ENCODE peak calls at places on chromosomes 3 and 15, in four cellular contexts. One of them, this sample, is unnamed.

GRCh38 chr3:77873599-77873998 is 833.7 kb downstream of the ROBO2 start:
- DNase-seq in activated CD8-positive, alpha-beta T cell treated with anti-CD3 and anti-CD28 coated beads for 36 hours: no peak
- DNase-seq in NCI-H1436 treated with DMSO at 0.1 percent for 48 hours: no peak
- DNase-seq in NCI-H2171 treated with DMSO at 0.1 percent for 48 hours: no peak
- DNase-seq in this sample: no peak

GRCh38 chr15:77030042-77030927 is 35.4 kb downstream of the PSTPIP1 start:
- DNase-seq in activated CD8-positive, alpha-beta T cell treated with anti-CD3 and anti-CD28 coated beads for 36 hours: peak
- DNase-seq in NCI-H1436 treated with DMSO at 0.1 percent for 48 hours: no peak
- DNase-seq in NCI-H2171 treated with DMSO at 0.1 percent for 48 hours: peak
- DNase-seq in this sample: no peak

GRCh38 chr3:128080323-128080898 is 28.2 kb downstream of the SEC61A1 start:
- DNase-seq in NCI-H1436 treated with DMSO at 0.1 percent for 48 hours: no peak
- DNase-seq in activated CD8-positive, alpha-beta T cell treated with anti-CD3 and anti-CD28 coated beads for 36 hours: no peak
- DNase-seq in NCI-H2171 treated with DMSO at 0.1 percent for 48 hours: no peak
- DNase-seq in this sample: no peak

GRCh38 chr3:164486150-164486549 is 592.1 kb downstream of the SI start:
- DNase-seq in NCI-H2171 treated with DMSO at 0.1 percent for 48 hours: no peak
- DNase-seq in activated CD8-positive, alpha-beta T cell treated with anti-CD3 and anti-CD28 coated beads for 36 hours: no peak
- DNase-seq in NCI-H1436 treated with DMSO at 0.1 percent for 48 hours: no peak
- DNase-seq in this sample: no peak

GRCh38 chr3:117719316-117719926 is 1009.8 kb downstream of the TUSC7 start:
- DNase-seq in NCI-H2171 treated with DMSO at 0.1 percent for 48 hours: peak
- DNase-seq in activated CD8-positive, alpha-beta T cell treated with anti-CD3 and anti-CD28 coated beads for 36 hours: peak
- DNase-seq in NCI-H1436 treated with DMSO at 0.1 percent for 48 hours: no peak
- DNase-seq in this sample: no peak

GRCh38 chr3:12545473-12545791 is at the start of gene MKRN2OS:
- DNase-seq in NCI-H1436 treated with DMSO at 0.1 percent for 48 hours: no peak
- DNase-seq in activated CD8-positive, alpha-beta T cell treated with anti-CD3 and anti-CD28 coated beads for 36 hours: no peak
- DNase-seq in NCI-H2171 treated with DMSO at 0.1 percent for 48 hours: peak
- DNase-seq in this sample: no peak

GRCh38 chr3:136891934-136892855 is 30.2 kb downstream of the NCK1 start:
- DNase-seq in NCI-H1436 treated with DMSO at 0.1 percent for 48 hours: no peak
- DNase-seq in activated CD8-positive, alpha-beta T cell treated with anti-CD3 and anti-CD28 coated beads for 36 hours: no peak
- DNase-seq in NCI-H2171 treated with DMSO at 0.1 percent for 48 hours: no peak
- DNase-seq in this sample: no peak

GRCh38 chr3:64138046-64138445 is 87.2 kb downstream of the PRICKLE2 start:
- DNase-seq in activated CD8-positive, alpha-beta T cell treated with anti-CD3 and anti-CD28 coated beads for 36 hours: no peak
- DNase-seq in NCI-H2171 treated with DMSO at 0.1 percent for 48 hours: no peak
- DNase-seq in NCI-H1436 treated with DMSO at 0.1 percent for 48 hours: no peak
- DNase-seq in this sample: no peak

GRCh38 chr3:195458188-195458800 is 15.5 kb upstream of the ACAP2 start:
- DNase-seq in NCI-H2171 treated with DMSO at 0.1 percent for 48 hours: no peak
- DNase-seq in NCI-H1436 treated with DMSO at 0.1 percent for 48 hours: no peak
- DNase-seq in activated CD8-positive, alpha-beta T cell treated with anti-CD3 and anti-CD28 coated beads for 36 hours: no peak
- DNase-seq in this sample: no peak

GRCh38 chr3:9769426-9770275 is at the start of gene CAMK1:
- DNase-seq in NCI-H1436 treated with DMSO at 0.1 percent for 48 hours: no peak
- DNase-seq in NCI-H2171 treated with DMSO at 0.1 percent for 48 hours: peak
- DNase-seq in activated CD8-positive, alpha-beta T cell treated with anti-CD3 and anti-CD28 coated beads for 36 hours: peak
- DNase-seq in this sample: no peak

GRCh38 chr15:69089258-69089657 is 71.2 kb upstream of the GLCE start:
- DNase-seq in NCI-H2171 treated with DMSO at 0.1 percent for 48 hours: no peak
- DNase-seq in NCI-H1436 treated with DMSO at 0.1 percent for 48 hours: no peak
- DNase-seq in activated CD8-positive, alpha-beta T cell treated with anti-CD3 and anti-CD28 coated beads for 36 hours: no peak
- DNase-seq in this sample: no peak

GRCh38 chr15:74725845-74726773 is 781 bp upstream of the CYP1A1 start:
- DNase-seq in NCI-H1436 treated with DMSO at 0.1 percent for 48 hours: no peak
- DNase-seq in NCI-H2171 treated with DMSO at 0.1 percent for 48 hours: no peak
- DNase-seq in activated CD8-positive, alpha-beta T cell treated with anti-CD3 and anti-CD28 coated beads for 36 hours: peak
- DNase-seq in this sample: no peak

GRCh38 chr15:89362203-89363101 is 27.8 kb upstream of the POLG start:
- DNase-seq in activated CD8-positive, alpha-beta T cell treated with anti-CD3 and anti-CD28 coated beads for 36 hours: no peak
- DNase-seq in NCI-H1436 treated with DMSO at 0.1 percent for 48 hours: peak
- DNase-seq in NCI-H2171 treated with DMSO at 0.1 percent for 48 hours: peak
- DNase-seq in this sample: no peak

GRCh38 chr3:119034256-119035013 is at the start of gene IGSF11:
- DNase-seq in activated CD8-positive, alpha-beta T cell treated with anti-CD3 and anti-CD28 coated beads for 36 hours: peak
- DNase-seq in NCI-H2171 treated with DMSO at 0.1 percent for 48 hours: peak
- DNase-seq in NCI-H1436 treated with DMSO at 0.1 percent for 48 hours: no peak
- DNase-seq in this sample: no peak

GRCh38 chr3:152151216-152151874 is 117.4 kb upstream of the MBNL1 start:
- DNase-seq in activated CD8-positive, alpha-beta T cell treated with anti-CD3 and anti-CD28 coated beads for 36 hours: peak
- DNase-seq in NCI-H2171 treated with DMSO at 0.1 percent for 48 hours: no peak
- DNase-seq in NCI-H1436 treated with DMSO at 0.1 percent for 48 hours: no peak
- DNase-seq in this sample: no peak

GRCh38 chr3:73547427-73548036 is 77.2 kb downstream of the PDZRN3 start:
- DNase-seq in NCI-H1436 treated with DMSO at 0.1 percent for 48 hours: no peak
- DNase-seq in activated CD8-positive, alpha-beta T cell treated with anti-CD3 and anti-CD28 coated beads for 36 hours: no peak
- DNase-seq in NCI-H2171 treated with DMSO at 0.1 percent for 48 hours: no peak
- DNase-seq in this sample: no peak

GRCh38 chr15:43218908-43219706 is 1.7 kb downstream of the EPB42 start:
- DNase-seq in NCI-H1436 treated with DMSO at 0.1 percent for 48 hours: no peak
- DNase-seq in activated CD8-positive, alpha-beta T cell treated with anti-CD3 and anti-CD28 coated beads for 36 hours: peak
- DNase-seq in NCI-H2171 treated with DMSO at 0.1 percent for 48 hours: no peak
- DNase-seq in this sample: no peak

GRCh38 chr3:113659121-113659531 is 37.3 kb downstream of the USF3 start:
- DNase-seq in activated CD8-positive, alpha-beta T cell treated with anti-CD3 and anti-CD28 coated beads for 36 hours: no peak
- DNase-seq in NCI-H2171 treated with DMSO at 0.1 percent for 48 hours: peak
- DNase-seq in NCI-H1436 treated with DMSO at 0.1 percent for 48 hours: peak
- DNase-seq in this sample: no peak

GRCh38 chr15:100738614-100739013 is 136.2 kb downstream of the ASB7 start:
- DNase-seq in activated CD8-positive, alpha-beta T cell treated with anti-CD3 and anti-CD28 coated beads for 36 hours: no peak
- DNase-seq in NCI-H2171 treated with DMSO at 0.1 percent for 48 hours: no peak
- DNase-seq in NCI-H1436 treated with DMSO at 0.1 percent for 48 hours: no peak
- DNase-seq in this sample: no peak

GRCh38 chr3:12394516-12395271 is 89.6 kb upstream of the TSEN2 start:
- DNase-seq in activated CD8-positive, alpha-beta T cell treated with anti-CD3 and anti-CD28 coated beads for 36 hours: no peak
- DNase-seq in NCI-H1436 treated with DMSO at 0.1 percent for 48 hours: no peak
- DNase-seq in NCI-H2171 treated with DMSO at 0.1 percent for 48 hours: no peak
- DNase-seq in this sample: no peak

GRCh38 chr3:33128706-33129105 is 14.9 kb downstream of the CRTAP start:
- DNase-seq in NCI-H2171 treated with DMSO at 0.1 percent for 48 hours: no peak
- DNase-seq in NCI-H1436 treated with DMSO at 0.1 percent for 48 hours: no peak
- DNase-seq in activated CD8-positive, alpha-beta T cell treated with anti-CD3 and anti-CD28 coated beads for 36 hours: no peak
- DNase-seq in this sample: no peak

GRCh38 chr3:84165278-84165677 is 793.5 kb upstream of the CADM2 start:
- DNase-seq in activated CD8-positive, alpha-beta T cell treated with anti-CD3 and anti-CD28 coated beads for 36 hours: no peak
- DNase-seq in NCI-H1436 treated with DMSO at 0.1 percent for 48 hours: no peak
- DNase-seq in NCI-H2171 treated with DMSO at 0.1 percent for 48 hours: no peak
- DNase-seq in this sample: no peak

GRCh38 chr15:45197512-45197911 is 9.7 kb upstream of the SHF start:
- DNase-seq in activated CD8-positive, alpha-beta T cell treated with anti-CD3 and anti-CD28 coated beads for 36 hours: no peak
- DNase-seq in NCI-H1436 treated with DMSO at 0.1 percent for 48 hours: no peak
- DNase-seq in NCI-H2171 treated with DMSO at 0.1 percent for 48 hours: no peak
- DNase-seq in this sample: no peak

GRCh38 chr3:62101488-62101887 is 271.9 kb downstream of the FEZF2 start:
- DNase-seq in NCI-H2171 treated with DMSO at 0.1 percent for 48 hours: no peak
- DNase-seq in activated CD8-positive, alpha-beta T cell treated with anti-CD3 and anti-CD28 coated beads for 36 hours: no peak
- DNase-seq in NCI-H1436 treated with DMSO at 0.1 percent for 48 hours: no peak
- DNase-seq in this sample: no peak

GRCh38 chr15:78133801-78134200 is 2.6 kb upstream of the CIB2 start:
- DNase-seq in NCI-H1436 treated with DMSO at 0.1 percent for 48 hours: no peak
- DNase-seq in NCI-H2171 treated with DMSO at 0.1 percent for 48 hours: no peak
- DNase-seq in activated CD8-positive, alpha-beta T cell treated with anti-CD3 and anti-CD28 coated beads for 36 hours: no peak
- DNase-seq in this sample: no peak

GRCh38 chr3:20574746-20575145 is 388.7 kb upstream of the SGO1 start:
- DNase-seq in activated CD8-positive, alpha-beta T cell treated with anti-CD3 and anti-CD28 coated beads for 36 hours: no peak
- DNase-seq in NCI-H2171 treated with DMSO at 0.1 percent for 48 hours: no peak
- DNase-seq in NCI-H1436 treated with DMSO at 0.1 percent for 48 hours: no peak
- DNase-seq in this sample: no peak

GRCh38 chr15:58423858-58424608 is 7.8 kb upstream of the LIPC start:
- DNase-seq in NCI-H2171 treated with DMSO at 0.1 percent for 48 hours: no peak
- DNase-seq in activated CD8-positive, alpha-beta T cell treated with anti-CD3 and anti-CD28 coated beads for 36 hours: peak
- DNase-seq in NCI-H1436 treated with DMSO at 0.1 percent for 48 hours: no peak
- DNase-seq in this sample: no peak

GRCh38 chr3:129599073-129599472 is 7.4 kb downstream of the PLXND1 start:
- DNase-seq in NCI-H1436 treated with DMSO at 0.1 percent for 48 hours: no peak
- DNase-seq in NCI-H2171 treated with DMSO at 0.1 percent for 48 hours: no peak
- DNase-seq in activated CD8-positive, alpha-beta T cell treated with anti-CD3 and anti-CD28 coated beads for 36 hours: no peak
- DNase-seq in this sample: no peak